ENCODE peak calls at places on chromosomes 5 and 9, in ten cellular contexts. J is HCT116, I is esophagus squamous epithelium, Z is gastrocnemius medialis, Q is lower leg skin, P is ovary, V is adrenal gland, E is endothelial cell of umbilical vein, M is heart left ventricle, Y is testis. F is an unnamed sample.

GRCh38 chr5:16964821-16965220 is 28.7 kb upstream of the MYO10 start:
- DNase-seq in J (peak), I (no peak), Z (no peak), Q (no peak), P (no peak), V (no peak), E (no peak), M (no peak), Y (no peak), F (no peak)

GRCh38 chr9:83972286-83972685 is 7.7 kb downstream of the HNRNPK start:
- DNase-seq in J (no peak), I (no peak), Z (no peak), Q (no peak), P (no peak), V (no peak), E (no peak), M (no peak), Y (no peak), F (no peak)

GRCh38 chr9:137241490-137242328 is 622 bp downstream of the TUBB4B start:
- DNase-seq in J (no peak), I (no peak), Z (peak), Q (peak), P (peak), V (peak), E (peak), M (peak), Y (no peak), F (no peak)

GRCh38 chr9:74824654-74825053 is 63.1 kb downstream of the TRPM6 start:
- DNase-seq in J (no peak), I (no peak), Z (no peak), Q (peak), P (no peak), V (peak), E (peak), M (no peak), Y (no peak), F (no peak)

GRCh38 chr5:121660142-121660541 is 191.5 kb upstream of the FTMT start:
- DNase-seq in J (no peak), I (no peak), Z (no peak), Q (no peak), P (no peak), V (no peak), E (no peak), M (peak), Y (no peak), F (no peak)

GRCh38 chr9:106916491-106917235 is 53.7 kb downstream of the ZNF462 start:
- DNase-seq in J (peak), I (no peak), Z (no peak), Q (no peak), P (peak), V (peak), E (peak), M (no peak), Y (peak), F (no peak)

GRCh38 chr5:31620071-31620470 is 18.9 kb upstream of the PDZD2 start:
- DNase-seq in J (no peak), I (no peak), Z (no peak), Q (no peak), P (no peak), V (no peak), E (no peak), M (no peak), Y (no peak), F (no peak)

GRCh38 chr9:15834541-15834940 is 281.7 kb downstream of the CCDC171 start:
- DNase-seq in J (no peak), I (no peak), Z (no peak), Q (no peak), P (no peak), V (no peak), E (no peak), M (no peak), Y (no peak), F (no peak)

GRCh38 chr9:77897292-77897691 is 134.3 kb downstream of the GNAQ start:
- DNase-seq in J (no peak), I (no peak), Z (no peak), Q (no peak), P (no peak), V (peak), E (peak), M (no peak), Y (no peak), F (no peak)

GRCh38 chr9:116087246-116087645 is 66.3 kb upstream of the PAPPA start:
- DNase-seq in J (no peak), I (no peak), Z (peak), Q (peak), P (no peak), V (no peak), E (no peak), M (no peak), Y (no peak), F (peak)

GRCh38 chr9:36245906-36246305 is 12.3 kb downstream of the GNE start:
- DNase-seq in J (no peak), I (no peak), Z (no peak), Q (no peak), P (no peak), V (no peak), E (no peak), M (no peak), Y (no peak), F (no peak)

GRCh38 chr9:109886617-109887016 is 106.6 kb downstream of the PALM2AKAP2 start:
- DNase-seq in J (no peak), I (no peak), Z (no peak), Q (no peak), P (no peak), V (no peak), E (no peak), M (no peak), Y (no peak), F (no peak)

GRCh38 chr9:90964101-90965020 is 162.7 kb downstream of the SYK start:
- DNase-seq in J (peak), I (no peak), Z (no peak), Q (no peak), P (peak), V (no peak), E (peak), M (no peak), Y (peak), F (no peak)

GRCh38 chr5:163822548-163822947 is 317.1 kb downstream of the MAT2B start:
- DNase-seq in J (no peak), I (no peak), Z (no peak), Q (no peak), P (no peak), V (no peak), E (no peak), M (no peak), Y (no peak), F (no peak)
- TF ChIP-seq CTCF in J (no peak), I (no peak), Z (no peak), Q (no peak), P (no peak), V (no peak), E (no peak), M (no peak), Y (no peak), F (no peak)

GRCh38 chr9:129612815-129613519 is 7.9 kb downstream of the C9orf50 start:
- DNase-seq in J (no peak), I (no peak), Z (no peak), Q (no peak), P (no peak), V (no peak), E (no peak), M (no peak), Y (no peak), F (no peak)
- TF ChIP-seq POLR2A in J (no peak), I (no peak), Z (no peak), Q (no peak), P (no peak), V (no peak), E (no peak), M (no peak), Y (no peak), F (no peak)

GRCh38 chr9:22116751-22117150 is 107.6 kb upstream of the CDKN2B start:
- DNase-seq in J (no peak), I (no peak), Z (no peak), Q (no peak), P (no peak), V (no peak), E (peak), M (no peak), Y (no peak), F (no peak)
- H3K4me3 ChIP-seq in J (no peak), I (no peak), Z (no peak), Q (no peak), P (no peak), V (no peak), E (no peak), M (no peak), Y (no peak), F (no peak)

GRCh38 chr5:91864902-91865420 is 481.8 kb upstream of the ARRDC3 start:
- DNase-seq in J (no peak), I (no peak), Z (no peak), Q (no peak), P (no peak), V (no peak), E (no peak), M (no peak), Y (no peak), F (no peak)
- TF ChIP-seq CTCF in J (no peak), I (no peak), Z (no peak), Q (no peak), P (no peak), V (no peak), E (no peak), M (no peak), Y (no peak), F (no peak)

DNA sequence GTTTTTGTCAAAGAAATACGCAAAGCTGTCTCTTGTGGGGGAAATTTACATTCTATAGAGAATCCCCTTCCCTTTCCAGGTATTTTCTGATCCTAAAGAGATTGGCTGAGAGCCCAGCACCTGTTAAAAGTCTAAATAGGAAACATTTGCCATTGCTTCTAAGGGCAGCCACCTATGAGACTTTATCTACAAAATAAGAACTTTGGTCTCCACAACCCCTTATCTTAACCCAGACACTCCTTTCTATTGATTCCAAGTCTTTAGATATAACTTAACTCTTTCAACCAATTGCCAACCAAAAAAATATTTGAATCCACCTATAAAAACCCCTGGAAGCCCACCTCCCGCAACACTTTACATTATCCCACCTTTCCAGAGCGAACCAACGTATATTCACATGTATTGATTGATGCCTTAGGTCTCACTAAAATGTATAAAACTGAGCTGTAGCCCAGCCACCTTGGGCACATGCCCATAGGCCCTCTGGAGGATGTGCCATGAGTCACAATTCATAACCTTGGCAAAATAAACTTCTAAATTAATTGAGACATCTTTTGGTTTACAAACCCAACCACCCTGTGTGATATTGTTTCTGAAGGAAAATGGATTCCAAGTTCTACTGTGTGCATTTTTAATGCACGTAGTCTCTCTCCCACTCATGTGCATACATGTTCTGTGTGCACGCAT is 211.4 kb downstream of the GAS1 start:
- DNase-seq in J (no peak), I (no peak), Z (no peak), Q (no peak), P (no peak), V (peak), E (no peak), M (no peak), Y (no peak), F (no peak)
- TF ChIP-seq POLR2A in J (no peak), I (no peak), Z (no peak), Q (no peak), P (no peak), V (no peak), E (no peak), M (no peak), Y (no peak), F (no peak)

GRCh38 chr5:113776168-113776567 is 262.7 kb downstream of the YTHDC2 start:
- DNase-seq in J (no peak), I (no peak), Z (no peak), Q (no peak), P (no peak), V (no peak), E (no peak), M (no peak), Y (no peak), F (no peak)

GRCh38 chr5:113771483-113771882 is 258.0 kb downstream of the YTHDC2 start:
- DNase-seq in J (no peak), I (no peak), Z (no peak), Q (no peak), P (no peak), V (no peak), E (no peak), M (no peak), Y (no peak), F (no peak)

GRCh38 chr5:113778147-113778546 is 264.7 kb downstream of the YTHDC2 start:
- DNase-seq in J (no peak), I (no peak), Z (no peak), Q (no peak), P (no peak), V (no peak), E (no peak), M (no peak), Y (no peak), F (no peak)

GRCh38 chr5:113776832-113777525 is 263.5 kb downstream of the YTHDC2 start:
- DNase-seq in J (no peak), I (no peak), Z (no peak), Q (no peak), P (peak), V (peak), E (peak), M (no peak), Y (peak), F (no peak)
- H3K4me3 ChIP-seq in J (no peak), I (no peak), Z (no peak), Q (no peak), P (no peak), V (peak), E (no peak), M (no peak), Y (no peak), F (peak)

GRCh38 chr5:176597417-176598389 is 12.3 kb downstream of the GPRIN1 start:
- DNase-seq in J (no peak), I (no peak), Z (no peak), Q (no peak), P (no peak), V (no peak), E (no peak), M (no peak), Y (no peak), F (peak)
- TF ChIP-seq CTCF in J (no peak), I (no peak), Z (no peak), Q (no peak), P (no peak), V (no peak), E (no peak), M (no peak), Y (no peak), F (no peak)

GRCh38 chr5:157530226-157530972 is 45.2 kb downstream of the ADAM19 start:
- DNase-seq in J (no peak), I (no peak), Z (no peak), Q (no peak), P (no peak), V (peak), E (no peak), M (no peak), Y (no peak), F (no peak)

GRCh38 chr5:157524887-157525286 is 50.7 kb downstream of the ADAM19 start:
- DNase-seq in J (no peak), I (no peak), Z (no peak), Q (no peak), P (no peak), V (no peak), E (no peak), M (no peak), Y (no peak), F (no peak)

GRCh38 chr5:157529002-157529401 is 46.6 kb downstream of the ADAM19 start:
- DNase-seq in J (no peak), I (no peak), Z (no peak), Q (no peak), P (no peak), V (no peak), E (no peak), M (no peak), Y (no peak), F (no peak)

GRCh38 chr5:157532022-157532421 is 43.6 kb downstream of the ADAM19 start:
- DNase-seq in J (no peak), I (no peak), Z (no peak), Q (no peak), P (no peak), V (no peak), E (no peak), M (no peak), Y (no peak), F (no peak)

DNA sequence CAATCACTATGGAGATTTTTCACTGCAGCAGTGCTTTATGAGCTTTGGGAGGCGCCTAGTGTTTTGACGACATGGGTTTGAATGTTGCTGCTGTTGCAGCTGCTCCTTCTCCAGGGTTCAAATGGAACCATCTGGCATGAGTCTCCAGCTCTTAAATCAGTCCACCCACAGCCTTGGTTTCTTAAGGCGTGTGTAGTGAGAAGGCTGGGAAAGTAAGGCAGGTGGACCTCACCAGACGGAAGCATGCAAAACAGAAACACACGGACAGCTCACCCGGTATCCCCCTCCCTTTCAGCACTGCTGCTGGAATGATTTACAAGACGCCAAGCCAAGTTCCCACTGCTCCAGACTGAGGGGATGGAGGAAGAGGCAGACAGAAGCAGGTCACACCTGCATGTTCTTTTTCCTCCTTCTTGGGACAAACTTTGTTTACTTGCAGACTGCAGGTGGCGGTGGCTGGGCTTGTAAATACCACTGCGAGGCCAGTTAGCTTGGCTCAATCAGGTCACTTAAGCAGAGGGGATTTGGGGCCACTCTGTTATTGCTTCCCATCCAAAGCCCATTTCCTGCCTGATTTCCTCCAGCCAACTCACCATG is 47.4 kb downstream of the ADAM19 start:
- DNase-seq in J (no peak), I (no peak), Z (peak), Q (no peak), P (no peak), V (no peak), E (peak), M (no peak), Y (no peak), F (no peak)
- TF ChIP-seq POLR2A in J (no peak), I (no peak), Z (no peak), Q (no peak), P (no peak), V (no peak), E (no peak), M (no peak), Y (no peak), F (no peak)

GRCh38 chr9:129898205-129898604 is 62.9 kb downstream of the USP20 start:
- DNase-seq in J (no peak), I (no peak), Z (no peak), Q (no peak), P (no peak), V (no peak), E (peak), M (no peak), Y (no peak), F (no peak)

GRCh38 chr9:129894106-129894823 is 59.0 kb downstream of the USP20 start:
- DNase-seq in J (no peak), I (no peak), Z (no peak), Q (no peak), P (no peak), V (no peak), E (no peak), M (no peak), Y (no peak), F (no peak)

GRCh38 chr9:129899620-129900019 is 64.4 kb downstream of the USP20 start:
- DNase-seq in J (no peak), I (no peak), Z (no peak), Q (no peak), P (no peak), V (no peak), E (no peak), M (no peak), Y (no peak), F (no peak)

GRCh38 chr9:129897263-129897662 is 62.0 kb downstream of the USP20 start:
- DNase-seq in J (no peak), I (no peak), Z (no peak), Q (no peak), P (no peak), V (no peak), E (no peak), M (no peak), Y (no peak), F (no peak)

DNA sequence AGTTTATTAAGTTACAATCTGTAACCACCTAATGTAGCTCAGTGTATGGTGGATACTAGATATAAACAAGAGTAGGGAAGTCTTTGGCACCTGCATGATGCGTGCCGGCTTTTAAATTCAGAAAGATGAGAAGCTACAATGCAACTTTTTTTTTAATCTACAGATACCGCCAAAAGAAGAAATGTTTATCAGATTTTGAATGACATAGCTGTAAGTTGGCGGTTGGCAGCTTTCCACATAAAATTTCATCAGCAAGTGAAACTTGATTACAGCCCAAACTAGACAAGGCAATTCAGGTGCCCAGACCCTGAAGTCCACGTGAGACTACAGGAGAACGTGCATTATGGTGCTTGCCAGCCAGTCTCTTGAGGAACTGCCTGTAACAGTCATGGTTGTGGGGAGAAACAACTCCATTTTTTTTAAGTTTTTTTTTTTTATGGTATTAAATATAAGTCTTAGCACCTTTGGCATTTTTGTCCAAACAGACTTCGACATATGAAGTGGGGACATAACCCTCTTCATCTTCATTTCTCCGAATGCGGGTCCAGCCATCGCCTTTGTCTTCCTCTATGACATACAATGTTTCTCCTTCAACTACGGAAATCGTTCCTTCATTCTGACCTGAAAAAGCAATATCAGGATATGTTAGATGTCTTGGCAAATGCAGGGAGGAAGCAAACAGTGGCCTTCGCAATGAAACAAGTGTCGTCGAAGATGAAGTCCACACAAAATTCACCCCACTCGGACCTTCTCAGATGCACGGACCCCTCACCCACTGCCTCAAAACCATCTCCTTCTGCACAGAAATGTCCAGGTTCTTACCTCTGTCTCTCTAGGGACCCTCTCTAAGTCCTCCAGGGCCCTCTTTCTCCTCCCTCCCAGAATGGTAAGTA is 60.4 kb downstream of the USP20 start:
- DNase-seq in J (no peak), I (no peak), Z (no peak), Q (no peak), P (no peak), V (no peak), E (no peak), M (no peak), Y (peak), F (no peak)
- H3K4me3 ChIP-seq in J (no peak), I (no peak), Z (no peak), Q (no peak), P (no peak), V (no peak), E (no peak), M (no peak), Y (no peak), F (no peak)

DNA sequence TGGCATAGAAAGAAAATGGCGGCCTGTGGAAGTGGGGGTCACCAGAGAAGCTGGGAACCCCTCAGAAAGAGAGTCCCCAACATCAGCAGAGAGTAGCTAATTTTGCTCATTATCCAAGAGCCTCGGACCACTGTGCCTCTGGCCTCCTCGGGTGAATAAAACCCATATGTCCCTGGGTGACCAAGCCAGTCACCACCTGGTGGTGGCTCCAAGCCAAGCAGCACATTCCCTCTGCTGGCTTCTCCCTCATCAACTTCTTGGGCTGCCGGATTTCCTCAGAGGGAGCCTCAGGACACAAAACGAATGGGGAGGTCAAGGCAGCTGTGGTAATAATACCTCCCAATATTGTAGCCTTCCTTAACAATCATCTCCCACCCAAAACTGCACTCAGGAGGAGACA is 242.5 kb downstream of the NFIB start:
- DNase-seq in J (no peak), I (no peak), Z (no peak), Q (no peak), P (no peak), V (no peak), E (no peak), M (no peak), Y (no peak), F (no peak)
- TF ChIP-seq CTCF in J (no peak), I (no peak), Z (no peak), Q (no peak), P (no peak), V (no peak), E (peak), M (no peak), Y (no peak), F (no peak)